ENCODE peak calls at places on chromosomes 2 and 18, in six cellular contexts. One of them, this sample, is unnamed. For H3K4me1, the result is how much of the 10 kb centered on the place peaks cover.

GRCh38 chr2:22497789-22498188 is 887.2 kb upstream of the KLHL29 start:
- DNase-seq in psoas muscle: no peak
- DNase-seq in esophagus squamous epithelium: no peak
- DNase-seq in ovary: no peak
- DNase-seq in HepG2: no peak
- DNase-seq in IMR-90: no peak
- DNase-seq in this sample: no peak

GRCh38 chr2:73272270-73272669 is 12.0 kb downstream of the FBXO41 start:
- DNase-seq in esophagus squamous epithelium: no peak
- DNase-seq in ovary: no peak
- DNase-seq in IMR-90: no peak
- DNase-seq in HepG2: no peak
- DNase-seq in psoas muscle: no peak
- DNase-seq in this sample: no peak

GRCh38 chr2:98461650-98462049 is 17.0 kb downstream of the INPP4A start:
- DNase-seq in ovary: no peak
- DNase-seq in IMR-90: no peak
- DNase-seq in HepG2: no peak
- DNase-seq in psoas muscle: no peak
- DNase-seq in esophagus squamous epithelium: no peak
- DNase-seq in this sample: no peak

GRCh38 chr2:151423760-151424159 is 14.1 kb downstream of the RIF1 start:
- DNase-seq in psoas muscle: no peak
- DNase-seq in esophagus squamous epithelium: no peak
- DNase-seq in ovary: no peak
- DNase-seq in HepG2: no peak
- DNase-seq in IMR-90: no peak
- DNase-seq in this sample: no peak

GRCh38 chr18:10414293-10414842 is 40.1 kb upstream of the APCDD1 start:
- DNase-seq in esophagus squamous epithelium: no peak
- DNase-seq in ovary: no peak
- DNase-seq in IMR-90: no peak
- DNase-seq in psoas muscle: no peak
- DNase-seq in HepG2: no peak
- DNase-seq in this sample: no peak

GRCh38 chr18:77528877-77529276 is 279.2 kb downstream of the GALR1 start:
- DNase-seq in HepG2: no peak
- DNase-seq in psoas muscle: no peak
- DNase-seq in IMR-90: no peak
- DNase-seq in esophagus squamous epithelium: no peak
- DNase-seq in ovary: no peak
- DNase-seq in this sample: no peak

GRCh38 chr2:36373149-36373880 is 17.7 kb downstream of the CRIM1 start:
- DNase-seq in esophagus squamous epithelium: no peak
- DNase-seq in HepG2: no peak
- DNase-seq in psoas muscle: no peak
- DNase-seq in ovary: no peak
- DNase-seq in IMR-90: peak
- DNase-seq in this sample: no peak

GRCh38 chr2:222538535-222538934 is 114.2 kb downstream of the SGPP2 start:
- DNase-seq in ovary: no peak
- DNase-seq in psoas muscle: no peak
- DNase-seq in esophagus squamous epithelium: no peak
- DNase-seq in IMR-90: no peak
- DNase-seq in HepG2: no peak
- DNase-seq in this sample: no peak

GRCh38 chr2:179974743-179975142 is 32.4 kb downstream of the CWC22 start:
- DNase-seq in IMR-90: no peak
- DNase-seq in HepG2: no peak
- DNase-seq in esophagus squamous epithelium: no peak
- DNase-seq in ovary: no peak
- DNase-seq in psoas muscle: no peak
- DNase-seq in this sample: no peak

GRCh38 chr2:45930396-45930792 is 278.9 kb downstream of the PRKCE start:
- DNase-seq in psoas muscle: no peak
- DNase-seq in esophagus squamous epithelium: no peak
- DNase-seq in ovary: no peak
- DNase-seq in HepG2: no peak
- DNase-seq in IMR-90: peak
- DNase-seq in this sample: no peak

GRCh38 chr2:226063704-226064390 is 664.3 kb downstream of the NYAP2 start:
- DNase-seq in IMR-90: peak
- DNase-seq in HepG2: no peak
- DNase-seq in esophagus squamous epithelium: no peak
- DNase-seq in ovary: no peak
- DNase-seq in psoas muscle: no peak
- DNase-seq in this sample: no peak

GRCh38 chr2:234680688-234681050 is 183.8 kb upstream of the ARL4C start:
- DNase-seq in esophagus squamous epithelium: no peak
- DNase-seq in HepG2: no peak
- DNase-seq in IMR-90: no peak
- DNase-seq in psoas muscle: no peak
- DNase-seq in ovary: no peak
- DNase-seq in this sample: no peak

GRCh38 chr2:234683950-234684349 is 187.1 kb upstream of the ARL4C start:
- DNase-seq in HepG2: no peak
- DNase-seq in psoas muscle: no peak
- DNase-seq in ovary: no peak
- DNase-seq in IMR-90: no peak
- DNase-seq in esophagus squamous epithelium: no peak
- DNase-seq in this sample: no peak

GRCh38 chr2:234679766-234680687 is 183.1 kb upstream of the ARL4C start:
- DNase-seq in psoas muscle: peak
- DNase-seq in esophagus squamous epithelium: no peak
- DNase-seq in HepG2: peak
- DNase-seq in IMR-90: peak
- DNase-seq in ovary: peak
- DNase-seq in this sample: no peak

GRCh38 chr2:234681206-234681605 is 184.3 kb upstream of the ARL4C start:
- DNase-seq in HepG2: no peak
- DNase-seq in IMR-90: no peak
- DNase-seq in psoas muscle: no peak
- DNase-seq in esophagus squamous epithelium: no peak
- DNase-seq in ovary: no peak
- DNase-seq in this sample: no peak

GRCh38 chr2:234682492-234683228 is 185.8 kb upstream of the ARL4C start:
- DNase-seq in esophagus squamous epithelium: no peak
- DNase-seq in psoas muscle: no peak
- DNase-seq in HepG2: peak
- DNase-seq in IMR-90: peak
- DNase-seq in ovary: no peak
- DNase-seq in this sample: no peak
- H3K4me1 ChIP-seq in esophagus squamous epithelium: under half
- H3K4me1 ChIP-seq in psoas muscle: under half
- H3K4me1 ChIP-seq in HepG2: half or more
- H3K4me1 ChIP-seq in IMR-90: under half
- H3K4me1 ChIP-seq in ovary: under half
- H3K4me1 ChIP-seq in this sample: under half

GRCh38 chr18:49483198-49483597 is 3.8 kb downstream of the C18orf32 start:
- DNase-seq in ovary: no peak
- DNase-seq in HepG2: no peak
- DNase-seq in psoas muscle: no peak
- DNase-seq in esophagus squamous epithelium: no peak
- DNase-seq in IMR-90: no peak
- DNase-seq in this sample: no peak
- H3K4me1 ChIP-seq in ovary: under half
- H3K4me1 ChIP-seq in HepG2: under half
- H3K4me1 ChIP-seq in psoas muscle: under half
- H3K4me1 ChIP-seq in esophagus squamous epithelium: under half
- H3K4me1 ChIP-seq in IMR-90: under half
- H3K4me1 ChIP-seq in this sample: under half

DNA sequence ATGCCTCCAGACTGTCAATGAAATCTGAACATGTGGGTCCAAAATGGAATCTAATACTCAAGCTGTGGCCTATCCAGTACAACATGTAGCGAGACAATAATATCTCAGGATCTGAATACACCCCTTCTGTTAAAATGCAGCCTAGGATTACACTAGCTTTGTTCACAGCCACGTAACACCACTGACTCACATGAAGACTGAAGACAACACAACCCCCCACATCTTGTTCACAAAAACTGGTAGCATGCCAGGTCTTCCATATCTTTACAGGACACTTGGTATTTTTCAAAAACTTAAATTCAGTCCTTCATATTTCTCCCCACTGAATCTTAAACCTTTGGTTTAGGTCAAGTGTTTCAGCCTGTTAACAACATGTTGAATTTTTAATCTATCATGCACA is 84.2 kb downstream of the SLC8A1 start:
- DNase-seq in ovary: no peak
- DNase-seq in IMR-90: peak
- DNase-seq in psoas muscle: no peak
- DNase-seq in esophagus squamous epithelium: no peak
- DNase-seq in HepG2: no peak
- DNase-seq in this sample: no peak
- H3K4me1 ChIP-seq in ovary: under half
- H3K4me1 ChIP-seq in IMR-90: under half
- H3K4me1 ChIP-seq in psoas muscle: under half
- H3K4me1 ChIP-seq in esophagus squamous epithelium: under half
- H3K4me1 ChIP-seq in HepG2: under half
- H3K4me1 ChIP-seq in this sample: under half

DNA sequence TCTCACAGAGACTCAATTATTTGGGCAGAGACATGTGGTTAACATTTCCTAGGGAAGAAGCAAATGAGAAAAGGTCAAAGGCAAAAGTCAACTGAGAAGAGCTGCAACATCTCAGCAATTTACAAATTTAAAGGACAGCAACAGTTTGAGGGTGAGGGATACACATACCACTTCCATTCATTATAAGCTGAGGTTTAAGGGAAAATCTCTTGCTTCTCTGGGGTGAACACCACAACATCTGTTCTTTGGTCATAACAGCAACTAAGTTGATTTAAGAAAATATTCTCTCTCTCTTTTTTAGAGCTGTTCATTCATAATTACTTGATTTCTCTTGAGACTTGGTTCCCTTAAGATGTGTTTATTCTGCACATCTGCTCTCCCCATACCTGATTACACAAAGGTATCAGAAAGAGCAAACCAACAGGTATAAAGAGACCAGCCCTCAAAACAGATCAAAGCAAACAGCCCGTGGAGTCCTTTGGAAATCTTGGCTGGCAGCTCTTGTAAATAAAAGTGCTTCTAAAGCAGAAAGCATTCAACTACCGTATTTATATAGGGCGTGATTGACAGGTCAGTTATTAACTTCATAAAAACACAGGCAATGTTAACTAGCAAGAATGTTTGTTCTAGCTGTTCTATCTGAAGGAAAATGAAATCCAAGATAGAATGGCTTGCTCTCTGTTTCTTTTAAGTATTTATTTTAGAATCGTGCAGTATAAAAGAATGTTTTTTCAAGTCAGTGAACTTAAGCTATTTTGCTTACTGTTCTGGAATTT is 132.8 kb downstream of the THADA start:
- DNase-seq in IMR-90: no peak
- DNase-seq in HepG2: peak
- DNase-seq in psoas muscle: no peak
- DNase-seq in esophagus squamous epithelium: no peak
- DNase-seq in ovary: no peak
- DNase-seq in this sample: no peak
- H3K4me1 ChIP-seq in IMR-90: under half
- H3K4me1 ChIP-seq in HepG2: half or more
- H3K4me1 ChIP-seq in psoas muscle: under half
- H3K4me1 ChIP-seq in esophagus squamous epithelium: under half
- H3K4me1 ChIP-seq in ovary: under half
- H3K4me1 ChIP-seq in this sample: under half

GRCh38 chr2:85400023-85400422 is 10.1 kb downstream of the CAPG start:
- DNase-seq in HepG2: peak
- DNase-seq in psoas muscle: no peak
- DNase-seq in ovary: no peak
- DNase-seq in IMR-90: no peak
- DNase-seq in esophagus squamous epithelium: no peak
- DNase-seq in this sample: no peak

GRCh38 chr2:85401844-85402243 is 8.3 kb downstream of the CAPG start:
- DNase-seq in IMR-90: no peak
- DNase-seq in esophagus squamous epithelium: no peak
- DNase-seq in HepG2: no peak
- DNase-seq in psoas muscle: no peak
- DNase-seq in ovary: no peak
- DNase-seq in this sample: no peak

GRCh38 chr2:85400951-85401805 is 9.0 kb downstream of the CAPG start:
- DNase-seq in IMR-90: no peak
- DNase-seq in psoas muscle: no peak
- DNase-seq in HepG2: no peak
- DNase-seq in ovary: no peak
- DNase-seq in esophagus squamous epithelium: no peak
- DNase-seq in this sample: no peak

GRCh38 chr2:85399183-85399455 is 11.0 kb downstream of the CAPG start:
- DNase-seq in esophagus squamous epithelium: no peak
- DNase-seq in psoas muscle: no peak
- DNase-seq in ovary: no peak
- DNase-seq in HepG2: no peak
- DNase-seq in IMR-90: no peak
- DNase-seq in this sample: no peak

DNA sequence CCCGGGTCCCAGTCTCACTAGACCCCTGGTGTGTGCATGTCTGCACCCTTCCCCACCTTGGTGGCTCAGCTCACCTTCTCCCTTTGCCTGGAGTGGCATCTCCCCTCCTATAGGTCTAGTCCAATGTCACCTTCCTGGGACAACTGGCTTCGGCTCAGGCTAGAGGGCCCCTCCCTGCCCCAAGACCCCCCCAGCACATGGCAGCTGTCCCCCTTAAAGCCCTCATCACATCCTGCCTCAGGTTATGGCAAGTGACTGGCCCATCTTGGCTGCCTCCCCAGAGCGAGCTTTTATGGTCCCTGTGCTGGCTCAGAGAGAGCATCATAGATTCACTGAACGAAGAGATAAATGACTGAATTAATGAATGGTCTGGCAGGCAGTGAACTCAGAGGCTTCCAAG is 9.6 kb downstream of the CAPG start:
- DNase-seq in IMR-90: no peak
- DNase-seq in ovary: no peak
- DNase-seq in psoas muscle: no peak
- DNase-seq in HepG2: no peak
- DNase-seq in esophagus squamous epithelium: no peak
- DNase-seq in this sample: no peak
- H3K4me1 ChIP-seq in IMR-90: under half
- H3K4me1 ChIP-seq in ovary: under half
- H3K4me1 ChIP-seq in psoas muscle: under half
- H3K4me1 ChIP-seq in HepG2: under half
- H3K4me1 ChIP-seq in esophagus squamous epithelium: under half
- H3K4me1 ChIP-seq in this sample: under half

GRCh38 chr2:196985524-196986183 is 59.1 kb upstream of the PGAP1 start:
- DNase-seq in ovary: no peak
- DNase-seq in esophagus squamous epithelium: no peak
- DNase-seq in HepG2: no peak
- DNase-seq in psoas muscle: no peak
- DNase-seq in IMR-90: no peak
- DNase-seq in this sample: no peak

GRCh38 chr2:196989496-196989895 is 63.0 kb upstream of the PGAP1 start:
- DNase-seq in ovary: no peak
- DNase-seq in HepG2: no peak
- DNase-seq in esophagus squamous epithelium: no peak
- DNase-seq in IMR-90: no peak
- DNase-seq in psoas muscle: no peak
- DNase-seq in this sample: no peak

GRCh38 chr2:196988599-196988998 is 62.1 kb upstream of the PGAP1 start:
- DNase-seq in IMR-90: no peak
- DNase-seq in HepG2: no peak
- DNase-seq in esophagus squamous epithelium: no peak
- DNase-seq in psoas muscle: no peak
- DNase-seq in ovary: no peak
- DNase-seq in this sample: no peak

GRCh38 chr2:196987298-196987653 is 60.8 kb upstream of the PGAP1 start:
- DNase-seq in psoas muscle: no peak
- DNase-seq in ovary: no peak
- DNase-seq in esophagus squamous epithelium: no peak
- DNase-seq in IMR-90: peak
- DNase-seq in HepG2: no peak
- DNase-seq in this sample: no peak

GRCh38 chr2:196987654-196988364 is 61.3 kb upstream of the PGAP1 start:
- DNase-seq in HepG2: peak
- DNase-seq in psoas muscle: no peak
- DNase-seq in ovary: no peak
- DNase-seq in esophagus squamous epithelium: no peak
- DNase-seq in IMR-90: peak
- DNase-seq in this sample: no peak
- H3K4me1 ChIP-seq in HepG2: under half
- H3K4me1 ChIP-seq in psoas muscle: under half
- H3K4me1 ChIP-seq in ovary: under half
- H3K4me1 ChIP-seq in esophagus squamous epithelium: under half
- H3K4me1 ChIP-seq in IMR-90: under half
- H3K4me1 ChIP-seq in this sample: under half

This sample was measured in H9.